ENCODE peak calls at places on chromosomes 13 and 19, in eight cellular contexts. R is T-helper 9 cell; I is activated T-helper 1 cell treated with anti-CD3 and anti-CD28 coated beads, Interleukin-12 subunit alpha, Interleukin-12 subunit beta, Interleukin-2, Interleukin-4 antibody, amounts not matched to agents 30 ng/mL and 10 ng/mL and 1 ng/mL, durations not matched to agents 14 hours and 24 hours and 36 hours; F is HTR-8/SVneo; Q is MV-4-11; J is retinal pigment epithelial cell; C is SK-N-DZ; O is kidney. H is an unnamed sample.

GRCh38 chr13:113794764-113795173 is 35.7 kb downstream of the TMEM255B start:
- DNase-seq in R (no peak), I (no peak), F (no peak), Q (no peak), J (no peak), C (no peak), O (peak), H (no peak)

GRCh38 chr13:95226932-95227718 is 74.1 kb downstream of the ABCC4 start:
- DNase-seq in R (no peak), I (no peak), F (no peak), Q (peak), J (no peak), C (no peak), O (no peak), H (no peak)

GRCh38 chr13:31980842-31981241 is 50.7 kb upstream of the FRY start:
- DNase-seq in R (no peak), I (no peak), F (no peak), Q (no peak), J (no peak), C (no peak), O (no peak), H (no peak)

GRCh38 chr13:89951341-89951740 is 1396.1 kb upstream of the MIR17HG start:
- DNase-seq in R (no peak), I (no peak), F (no peak), Q (peak), J (no peak), C (peak), O (no peak), H (no peak)

GRCh38 chr19:30564551-30565011 is 192.4 kb downstream of the ZNF536 start:
- DNase-seq in R (no peak), I (no peak), F (no peak), Q (no peak), J (no peak), C (no peak), O (no peak), H (no peak)

GRCh38 chr19:55156202-55157063 is 1.1 kb downstream of the TNNI3 start:
- DNase-seq in R (no peak), I (no peak), F (no peak), Q (no peak), J (no peak), C (peak), O (peak), H (peak)

GRCh38 chr13:24692541-24692940 is 12.3 kb downstream of the ATP12A start:
- DNase-seq in R (no peak), I (no peak), F (peak), Q (no peak), J (no peak), C (no peak), O (no peak), H (no peak)

GRCh38 chr13:99956473-99957349 is 14.9 kb downstream of the ZIC5 start:
- DNase-seq in R (no peak), I (no peak), F (no peak), Q (no peak), J (no peak), C (no peak), O (no peak), H (no peak)

GRCh38 chr19:48445606-48446481 is at the start of gene GRWD1:
- DNase-seq in R (peak), I (peak), F (peak), Q (peak), J (peak), C (peak), O (peak), H (peak)

GRCh38 chr13:105643966-105644365 is 891.5 kb downstream of the EFNB2 start:
- DNase-seq in R (no peak), I (no peak), F (no peak), Q (no peak), J (peak), C (no peak), O (no peak), H (no peak)

GRCh38 chr13:26425439-26426358 is 131.8 kb upstream of the WASF3 start:
- DNase-seq in R (no peak), I (no peak), F (no peak), Q (no peak), J (no peak), C (no peak), O (peak), H (no peak)

GRCh38 chr19:31908486-31909255 is 436.7 kb upstream of the ZNF507 start:
- DNase-seq in R (no peak), I (no peak), F (no peak), Q (no peak), J (no peak), C (no peak), O (no peak), H (no peak)

GRCh38 chr19:4373601-4374441 is 26.5 kb downstream of the SH3GL1 start:
- DNase-seq in R (no peak), I (no peak), F (no peak), Q (peak), J (no peak), C (no peak), O (no peak), H (no peak)

GRCh38 chr13:34750078-34750703 is 191.9 kb upstream of the NBEA start:
- DNase-seq in R (no peak), I (no peak), F (no peak), Q (no peak), J (no peak), C (peak), O (no peak), H (no peak)

GRCh38 chr13:40315416-40316064 is 350.9 kb downstream of the FOXO1 start:
- DNase-seq in R (peak), I (peak), F (no peak), Q (no peak), J (no peak), C (peak), O (peak), H (no peak)

GRCh38 chr19:3818479-3818878 is 32.3 kb upstream of the MATK start:
- DNase-seq in R (no peak), I (no peak), F (no peak), Q (peak), J (no peak), C (no peak), O (no peak), H (no peak)

H was measured in A549.